ENCODE peak calls at places on chromosomes 12 and 14, in ten cellular contexts. One of them, this sample, is unnamed.

GRCh38 chr14:21846227-21846885 is 172.7 kb upstream of the OR4E1 start:
- DNase-seq in nephron progenitor cell: peak
- DNase-seq in activated B cell treated with CpG ODN at 0.5 μM for 24 hours: peak
- DNase-seq in gastrocnemius medialis: no peak
- DNase-seq in heart right ventricle: no peak
- DNase-seq in progenitor cell of endocrine pancreas: no peak
- DNase-seq in right atrium auricular region: no peak
- DNase-seq in stomach: peak
- DNase-seq in transverse colon: peak
- DNase-seq in H9: peak
- DNase-seq in this sample: peak

GRCh38 chr14:81275305-81275950 is 54.7 kb upstream of the GTF2A1 start:
- DNase-seq in heart right ventricle: no peak
- DNase-seq in right atrium auricular region: peak
- DNase-seq in transverse colon: no peak
- DNase-seq in nephron progenitor cell: no peak
- DNase-seq in stomach: no peak
- DNase-seq in H9: no peak
- DNase-seq in progenitor cell of endocrine pancreas: no peak
- DNase-seq in activated B cell treated with CpG ODN at 0.5 μM for 24 hours: no peak
- DNase-seq in gastrocnemius medialis: no peak
- DNase-seq in this sample: no peak

GRCh38 chr12:18145924-18146323 is 55.9 kb upstream of the RERGL start:
- DNase-seq in activated B cell treated with CpG ODN at 0.5 μM for 24 hours: no peak
- DNase-seq in progenitor cell of endocrine pancreas: no peak
- DNase-seq in stomach: no peak
- DNase-seq in gastrocnemius medialis: no peak
- DNase-seq in transverse colon: no peak
- DNase-seq in H9: no peak
- DNase-seq in right atrium auricular region: no peak
- DNase-seq in nephron progenitor cell: no peak
- DNase-seq in heart right ventricle: no peak
- DNase-seq in this sample: no peak

GRCh38 chr14:64196668-64197411 is 97.3 kb downstream of the ESR2 start:
- DNase-seq in H9: peak
- DNase-seq in transverse colon: no peak
- DNase-seq in nephron progenitor cell: peak
- DNase-seq in progenitor cell of endocrine pancreas: peak
- DNase-seq in activated B cell treated with CpG ODN at 0.5 μM for 24 hours: peak
- DNase-seq in right atrium auricular region: peak
- DNase-seq in heart right ventricle: peak
- DNase-seq in gastrocnemius medialis: no peak
- DNase-seq in stomach: peak
- DNase-seq in this sample: peak

GRCh38 chr12:86623267-86623666 is 367.1 kb upstream of the MGAT4C start:
- DNase-seq in transverse colon: no peak
- DNase-seq in gastrocnemius medialis: no peak
- DNase-seq in activated B cell treated with CpG ODN at 0.5 μM for 24 hours: no peak
- DNase-seq in progenitor cell of endocrine pancreas: no peak
- DNase-seq in nephron progenitor cell: no peak
- DNase-seq in stomach: no peak
- DNase-seq in right atrium auricular region: no peak
- DNase-seq in heart right ventricle: no peak
- DNase-seq in H9: no peak
- DNase-seq in this sample: no peak

GRCh38 chr12:54053625-54054441 is at the start of gene HOXC4:
- DNase-seq in activated B cell treated with CpG ODN at 0.5 μM for 24 hours: no peak
- DNase-seq in stomach: peak
- DNase-seq in gastrocnemius medialis: no peak
- DNase-seq in right atrium auricular region: no peak
- DNase-seq in transverse colon: peak
- DNase-seq in nephron progenitor cell: peak
- DNase-seq in progenitor cell of endocrine pancreas: no peak
- DNase-seq in H9: no peak
- DNase-seq in heart right ventricle: no peak
- DNase-seq in this sample: no peak

GRCh38 chr14:75452324-75452723 is 24.5 kb downstream of the JDP2 start:
- DNase-seq in progenitor cell of endocrine pancreas: no peak
- DNase-seq in H9: no peak
- DNase-seq in gastrocnemius medialis: no peak
- DNase-seq in nephron progenitor cell: peak
- DNase-seq in transverse colon: no peak
- DNase-seq in activated B cell treated with CpG ODN at 0.5 μM for 24 hours: no peak
- DNase-seq in heart right ventricle: no peak
- DNase-seq in stomach: no peak
- DNase-seq in right atrium auricular region: no peak
- DNase-seq in this sample: no peak

GRCh38 chr12:104796475-104796862 is 161.6 kb downstream of the SLC41A2 start:
- DNase-seq in progenitor cell of endocrine pancreas: no peak
- DNase-seq in stomach: no peak
- DNase-seq in nephron progenitor cell: no peak
- DNase-seq in H9: no peak
- DNase-seq in gastrocnemius medialis: no peak
- DNase-seq in activated B cell treated with CpG ODN at 0.5 μM for 24 hours: no peak
- DNase-seq in right atrium auricular region: no peak
- DNase-seq in heart right ventricle: no peak
- DNase-seq in transverse colon: no peak
- DNase-seq in this sample: no peak

GRCh38 chr12:725076-725475 is 27.3 kb upstream of the WNK1 start:
- DNase-seq in transverse colon: no peak
- DNase-seq in H9: no peak
- DNase-seq in stomach: no peak
- DNase-seq in heart right ventricle: no peak
- DNase-seq in right atrium auricular region: no peak
- DNase-seq in nephron progenitor cell: no peak
- DNase-seq in gastrocnemius medialis: no peak
- DNase-seq in activated B cell treated with CpG ODN at 0.5 μM for 24 hours: no peak
- DNase-seq in progenitor cell of endocrine pancreas: no peak
- DNase-seq in this sample: no peak
- TF ChIP-seq CTCF in transverse colon: no peak
- TF ChIP-seq CTCF in H9: no peak
- TF ChIP-seq CTCF in stomach: no peak
- TF ChIP-seq CTCF in heart right ventricle: no peak
- TF ChIP-seq CTCF in right atrium auricular region: no peak
- TF ChIP-seq CTCF in nephron progenitor cell: no peak
- TF ChIP-seq CTCF in gastrocnemius medialis: no peak
- TF ChIP-seq CTCF in activated B cell treated with CpG ODN at 0.5 μM for 24 hours: no peak
- TF ChIP-seq CTCF in progenitor cell of endocrine pancreas: no peak
- TF ChIP-seq CTCF in this sample: no peak

GRCh38 chr14:95444132-95445129 is 72.0 kb downstream of the SYNE3 start:
- DNase-seq in transverse colon: no peak
- DNase-seq in gastrocnemius medialis: no peak
- DNase-seq in activated B cell treated with CpG ODN at 0.5 μM for 24 hours: no peak
- DNase-seq in right atrium auricular region: no peak
- DNase-seq in stomach: no peak
- DNase-seq in progenitor cell of endocrine pancreas: no peak
- DNase-seq in H9: no peak
- DNase-seq in heart right ventricle: no peak
- DNase-seq in nephron progenitor cell: no peak
- DNase-seq in this sample: no peak

GRCh38 chr14:95442016-95442632 is 74.3 kb downstream of the SYNE3 start:
- DNase-seq in gastrocnemius medialis: no peak
- DNase-seq in stomach: no peak
- DNase-seq in right atrium auricular region: no peak
- DNase-seq in nephron progenitor cell: no peak
- DNase-seq in transverse colon: no peak
- DNase-seq in progenitor cell of endocrine pancreas: no peak
- DNase-seq in heart right ventricle: no peak
- DNase-seq in activated B cell treated with CpG ODN at 0.5 μM for 24 hours: no peak
- DNase-seq in H9: no peak
- DNase-seq in this sample: no peak

GRCh38 chr14:95440496-95440895 is 76.0 kb downstream of the SYNE3 start:
- DNase-seq in gastrocnemius medialis: no peak
- DNase-seq in right atrium auricular region: no peak
- DNase-seq in H9: no peak
- DNase-seq in heart right ventricle: no peak
- DNase-seq in nephron progenitor cell: no peak
- DNase-seq in activated B cell treated with CpG ODN at 0.5 μM for 24 hours: no peak
- DNase-seq in stomach: no peak
- DNase-seq in progenitor cell of endocrine pancreas: no peak
- DNase-seq in transverse colon: no peak
- DNase-seq in this sample: no peak

GRCh38 chr14:95440951-95441350 is 75.5 kb downstream of the SYNE3 start:
- DNase-seq in gastrocnemius medialis: no peak
- DNase-seq in nephron progenitor cell: no peak
- DNase-seq in heart right ventricle: no peak
- DNase-seq in H9: no peak
- DNase-seq in stomach: no peak
- DNase-seq in activated B cell treated with CpG ODN at 0.5 μM for 24 hours: no peak
- DNase-seq in transverse colon: no peak
- DNase-seq in progenitor cell of endocrine pancreas: no peak
- DNase-seq in right atrium auricular region: no peak
- DNase-seq in this sample: no peak

DNA sequence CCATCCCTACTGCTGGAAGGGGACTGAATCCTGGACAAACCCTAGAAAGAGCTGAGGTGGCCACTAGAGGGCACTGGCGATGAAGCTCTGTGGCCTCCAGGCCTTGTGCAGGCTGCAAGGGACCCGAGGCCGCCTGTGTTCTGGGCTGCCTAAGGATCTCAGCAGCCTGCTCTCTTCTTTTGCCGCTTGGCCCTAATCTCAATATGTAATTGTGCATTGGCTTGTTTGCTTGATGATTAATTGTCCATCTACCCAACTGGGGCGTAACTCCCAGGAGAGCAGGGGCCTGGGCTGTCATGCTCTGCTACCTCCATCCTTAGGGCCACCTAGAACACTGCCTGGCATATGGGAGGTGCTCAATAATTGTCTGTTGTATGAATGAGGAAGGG is 73.8 kb downstream of the SYNE3 start:
- DNase-seq in nephron progenitor cell: peak
- DNase-seq in activated B cell treated with CpG ODN at 0.5 μM for 24 hours: peak
- DNase-seq in transverse colon: peak
- DNase-seq in H9: peak
- DNase-seq in heart right ventricle: peak
- DNase-seq in progenitor cell of endocrine pancreas: peak
- DNase-seq in right atrium auricular region: peak
- DNase-seq in stomach: peak
- DNase-seq in gastrocnemius medialis: peak
- DNase-seq in this sample: peak
- TF ChIP-seq CTCF in nephron progenitor cell: peak
- TF ChIP-seq CTCF in activated B cell treated with CpG ODN at 0.5 μM for 24 hours: no peak
- TF ChIP-seq CTCF in transverse colon: peak
- TF ChIP-seq CTCF in H9: peak
- TF ChIP-seq CTCF in heart right ventricle: peak
- TF ChIP-seq CTCF in progenitor cell of endocrine pancreas: peak
- TF ChIP-seq CTCF in right atrium auricular region: peak
- TF ChIP-seq CTCF in stomach: peak
- TF ChIP-seq CTCF in gastrocnemius medialis: peak
- TF ChIP-seq CTCF in this sample: peak

GRCh38 chr14:87052646-87053225 is 940.2 kb downstream of the GALC start:
- DNase-seq in stomach: no peak
- DNase-seq in right atrium auricular region: no peak
- DNase-seq in progenitor cell of endocrine pancreas: no peak
- DNase-seq in gastrocnemius medialis: no peak
- DNase-seq in activated B cell treated with CpG ODN at 0.5 μM for 24 hours: no peak
- DNase-seq in heart right ventricle: no peak
- DNase-seq in nephron progenitor cell: no peak
- DNase-seq in H9: no peak
- DNase-seq in transverse colon: no peak
- DNase-seq in this sample: no peak

GRCh38 chr14:87055007-87055406 is 938.0 kb downstream of the GALC start:
- DNase-seq in progenitor cell of endocrine pancreas: no peak
- DNase-seq in transverse colon: no peak
- DNase-seq in H9: peak
- DNase-seq in gastrocnemius medialis: no peak
- DNase-seq in stomach: no peak
- DNase-seq in right atrium auricular region: no peak
- DNase-seq in activated B cell treated with CpG ODN at 0.5 μM for 24 hours: no peak
- DNase-seq in heart right ventricle: no peak
- DNase-seq in nephron progenitor cell: no peak
- DNase-seq in this sample: no peak

GRCh38 chr14:87046960-87047359 is 946.0 kb downstream of the GALC start:
- DNase-seq in H9: no peak
- DNase-seq in nephron progenitor cell: no peak
- DNase-seq in gastrocnemius medialis: no peak
- DNase-seq in right atrium auricular region: no peak
- DNase-seq in heart right ventricle: no peak
- DNase-seq in stomach: no peak
- DNase-seq in activated B cell treated with CpG ODN at 0.5 μM for 24 hours: no peak
- DNase-seq in transverse colon: no peak
- DNase-seq in progenitor cell of endocrine pancreas: no peak
- DNase-seq in this sample: no peak

GRCh38 chr14:87045956-87046355 is 947.0 kb downstream of the GALC start:
- DNase-seq in progenitor cell of endocrine pancreas: no peak
- DNase-seq in gastrocnemius medialis: no peak
- DNase-seq in H9: no peak
- DNase-seq in activated B cell treated with CpG ODN at 0.5 μM for 24 hours: no peak
- DNase-seq in right atrium auricular region: no peak
- DNase-seq in nephron progenitor cell: no peak
- DNase-seq in heart right ventricle: no peak
- DNase-seq in transverse colon: no peak
- DNase-seq in stomach: no peak
- DNase-seq in this sample: no peak

GRCh38 chr14:87049886-87050820 is 942.8 kb downstream of the GALC start:
- DNase-seq in nephron progenitor cell: peak
- DNase-seq in activated B cell treated with CpG ODN at 0.5 μM for 24 hours: no peak
- DNase-seq in gastrocnemius medialis: no peak
- DNase-seq in progenitor cell of endocrine pancreas: no peak
- DNase-seq in heart right ventricle: no peak
- DNase-seq in H9: peak
- DNase-seq in transverse colon: no peak
- DNase-seq in stomach: no peak
- DNase-seq in right atrium auricular region: no peak
- DNase-seq in this sample: peak
- TF ChIP-seq CTCF in nephron progenitor cell: peak
- TF ChIP-seq CTCF in activated B cell treated with CpG ODN at 0.5 μM for 24 hours: no peak
- TF ChIP-seq CTCF in gastrocnemius medialis: no peak
- TF ChIP-seq CTCF in progenitor cell of endocrine pancreas: peak
- TF ChIP-seq CTCF in heart right ventricle: no peak
- TF ChIP-seq CTCF in H9: peak
- TF ChIP-seq CTCF in transverse colon: peak
- TF ChIP-seq CTCF in stomach: no peak
- TF ChIP-seq CTCF in right atrium auricular region: no peak
- TF ChIP-seq CTCF in this sample: peak

DNA sequence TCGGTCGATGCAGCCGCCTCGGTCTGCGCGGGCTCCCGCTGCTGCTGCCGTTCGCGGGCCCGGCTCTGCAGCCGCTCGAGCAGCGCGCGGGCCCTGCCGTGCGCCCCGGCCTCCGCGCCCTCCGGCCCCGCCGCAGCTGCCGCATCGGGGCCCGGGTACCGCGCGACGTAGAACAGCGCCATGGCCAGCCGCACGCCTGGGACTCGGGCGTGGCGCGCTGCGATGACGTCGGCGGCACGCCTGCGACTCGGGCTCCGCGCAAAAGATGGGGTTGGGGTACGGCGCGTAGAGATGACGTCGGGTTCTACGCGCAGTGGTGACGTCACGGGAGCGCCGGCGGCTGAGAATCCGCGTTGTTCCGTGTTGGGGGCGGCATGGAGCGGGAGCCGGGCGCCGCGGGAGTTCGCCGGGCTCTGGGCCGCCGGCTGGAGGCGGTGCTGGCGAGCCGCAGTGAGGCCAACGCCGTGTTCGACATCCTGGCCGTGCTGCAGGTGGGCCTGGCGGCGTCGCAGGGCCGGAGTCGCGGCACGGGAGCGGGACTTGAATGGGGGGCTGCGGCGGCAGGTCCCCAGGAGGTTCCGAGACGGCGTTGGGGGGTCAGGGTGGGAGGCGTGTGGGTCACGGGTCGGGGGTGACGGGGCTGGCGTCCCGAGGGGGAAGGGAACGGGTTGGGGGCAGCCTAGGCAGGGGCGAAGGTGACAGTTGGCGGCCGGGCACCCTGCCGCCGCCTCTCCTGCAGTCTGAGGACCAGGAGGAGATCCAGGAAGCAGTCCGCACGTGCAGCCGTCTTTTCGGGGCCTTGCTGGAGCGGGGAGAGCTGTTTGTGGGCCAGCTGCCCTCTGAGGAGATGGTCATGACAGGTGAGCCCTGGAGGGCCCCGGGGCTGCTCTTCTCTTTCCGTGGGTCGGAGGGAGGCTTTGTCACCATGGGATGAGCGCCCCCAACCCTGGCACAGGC is at the start of the genes DDX51 and NOC4L:
- DNase-seq in transverse colon: peak
- DNase-seq in nephron progenitor cell: peak
- DNase-seq in H9: peak
- DNase-seq in stomach: peak
- DNase-seq in heart right ventricle: peak
- DNase-seq in activated B cell treated with CpG ODN at 0.5 μM for 24 hours: peak
- DNase-seq in gastrocnemius medialis: peak
- DNase-seq in right atrium auricular region: peak
- DNase-seq in progenitor cell of endocrine pancreas: peak
- DNase-seq in this sample: peak
- TF ChIP-seq CTCF in transverse colon: no peak
- TF ChIP-seq CTCF in nephron progenitor cell: no peak
- TF ChIP-seq CTCF in H9: no peak
- TF ChIP-seq CTCF in stomach: no peak
- TF ChIP-seq CTCF in heart right ventricle: no peak
- TF ChIP-seq CTCF in activated B cell treated with CpG ODN at 0.5 μM for 24 hours: no peak
- TF ChIP-seq CTCF in gastrocnemius medialis: peak
- TF ChIP-seq CTCF in right atrium auricular region: no peak
- TF ChIP-seq CTCF in progenitor cell of endocrine pancreas: no peak
- TF ChIP-seq CTCF in this sample: no peak

This sample was measured in neural crest cell.